ENCODE peak calls at places on chromosomes 16 and 17, in ten cellular contexts. One of them, this sample, is unnamed.

GRCh38 chr17:2904135-2904534 is 107.9 kb downstream of the RAP1GAP2 start:
- DNase-seq in Peyer's patch: no peak
- DNase-seq in neural progenitor cell: peak; percentile 56
- DNase-seq in endothelial cell of umbilical vein: no peak
- DNase-seq in DND-41: no peak
- DNase-seq in gastrocnemius medialis: no peak
- DNase-seq in heart right ventricle: peak; percentile 70
- DNase-seq in colonic mucosa: no peak
- DNase-seq in fibroblast of lung: peak; percentile 34
- DNase-seq in esophagus squamous epithelium: no peak
- DNase-seq in this sample: no peak

GRCh38 chr17:50274945-50275221 is 617 bp downstream of the TMEM92 start:
- DNase-seq in neural progenitor cell: no peak
- DNase-seq in DND-41: no peak
- DNase-seq in colonic mucosa: no peak
- DNase-seq in esophagus squamous epithelium: no peak
- DNase-seq in gastrocnemius medialis: no peak
- DNase-seq in endothelial cell of umbilical vein: no peak
- DNase-seq in heart right ventricle: no peak
- DNase-seq in fibroblast of lung: no peak
- DNase-seq in Peyer's patch: no peak
- DNase-seq in this sample: no peak

GRCh38 chr16:64089697-64090096 is 1032.2 kb downstream of the CDH11 start:
- DNase-seq in neural progenitor cell: peak; percentile 66
- DNase-seq in fibroblast of lung: peak; percentile 14
- DNase-seq in endothelial cell of umbilical vein: peak; percentile 55
- DNase-seq in heart right ventricle: no peak
- DNase-seq in DND-41: no peak
- DNase-seq in gastrocnemius medialis: no peak
- DNase-seq in Peyer's patch: no peak
- DNase-seq in colonic mucosa: no peak
- DNase-seq in esophagus squamous epithelium: no peak
- DNase-seq in this sample: no peak

GRCh38 chr17:41615454-41615853 is 2.9 kb upstream of the KRT16 start:
- DNase-seq in gastrocnemius medialis: no peak
- DNase-seq in DND-41: no peak
- DNase-seq in neural progenitor cell: peak; percentile 34
- DNase-seq in endothelial cell of umbilical vein: no peak
- DNase-seq in heart right ventricle: no peak
- DNase-seq in esophagus squamous epithelium: no peak
- DNase-seq in Peyer's patch: no peak
- DNase-seq in fibroblast of lung: peak; percentile 6
- DNase-seq in colonic mucosa: no peak
- DNase-seq in this sample: no peak

GRCh38 chr17:38701504-38702165 is 3.4 kb upstream of the MLLT6 start:
- DNase-seq in neural progenitor cell: no peak
- DNase-seq in DND-41: peak; percentile 35
- DNase-seq in heart right ventricle: no peak
- DNase-seq in esophagus squamous epithelium: no peak
- DNase-seq in fibroblast of lung: peak; percentile 26
- DNase-seq in endothelial cell of umbilical vein: peak; percentile 39
- DNase-seq in gastrocnemius medialis: no peak
- DNase-seq in colonic mucosa: peak; percentile 55
- DNase-seq in Peyer's patch: peak; percentile 50
- DNase-seq in this sample: no peak

GRCh38 chr16:27747946-27748345 is 198.0 kb downstream of the KATNIP start:
- DNase-seq in endothelial cell of umbilical vein: no peak
- DNase-seq in gastrocnemius medialis: no peak
- DNase-seq in DND-41: no peak
- DNase-seq in fibroblast of lung: no peak
- DNase-seq in colonic mucosa: no peak
- DNase-seq in heart right ventricle: no peak
- DNase-seq in Peyer's patch: no peak
- DNase-seq in esophagus squamous epithelium: no peak
- DNase-seq in neural progenitor cell: no peak
- DNase-seq in this sample: no peak

GRCh38 chr17:45370949-45371413 is 54.2 kb upstream of the MAP3K14 start:
- DNase-seq in colonic mucosa: no peak
- DNase-seq in Peyer's patch: no peak
- DNase-seq in fibroblast of lung: peak; percentile 47
- DNase-seq in esophagus squamous epithelium: no peak
- DNase-seq in heart right ventricle: no peak
- DNase-seq in gastrocnemius medialis: no peak
- DNase-seq in DND-41: no peak
- DNase-seq in neural progenitor cell: no peak
- DNase-seq in endothelial cell of umbilical vein: no peak
- DNase-seq in this sample: no peak

GRCh38 chr16:85490971-85491771 is 122.0 kb upstream of the GSE1 start:
- DNase-seq in neural progenitor cell: peak; percentile 65
- DNase-seq in colonic mucosa: peak; percentile 59
- DNase-seq in DND-41: peak; percentile 51
- DNase-seq in gastrocnemius medialis: no peak
- DNase-seq in Peyer's patch: peak; percentile 23
- DNase-seq in esophagus squamous epithelium: no peak
- DNase-seq in heart right ventricle: no peak
- DNase-seq in endothelial cell of umbilical vein: no peak
- DNase-seq in fibroblast of lung: no peak
- DNase-seq in this sample: no peak

GRCh38 chr17:83054518-83055125 is 24.8 kb upstream of the METRNL start:
- DNase-seq in DND-41: no peak
- DNase-seq in neural progenitor cell: no peak
- DNase-seq in fibroblast of lung: no peak
- DNase-seq in colonic mucosa: no peak
- DNase-seq in Peyer's patch: no peak
- DNase-seq in gastrocnemius medialis: no peak
- DNase-seq in endothelial cell of umbilical vein: no peak
- DNase-seq in esophagus squamous epithelium: no peak
- DNase-seq in heart right ventricle: no peak
- DNase-seq in this sample: no peak

GRCh38 chr17:38742431-38743308 is 5.5 kb downstream of the PCGF2 start:
- DNase-seq in heart right ventricle: no peak
- DNase-seq in gastrocnemius medialis: no peak
- DNase-seq in colonic mucosa: peak; percentile 90
- DNase-seq in endothelial cell of umbilical vein: peak; percentile 77
- DNase-seq in esophagus squamous epithelium: no peak
- DNase-seq in fibroblast of lung: peak; percentile 67
- DNase-seq in Peyer's patch: no peak
- DNase-seq in neural progenitor cell: no peak
- DNase-seq in DND-41: no peak
- DNase-seq in this sample: peak; percentile 54

GRCh38 chr17:15957608-15958307 is 12.8 kb downstream of the ADORA2B start:
- DNase-seq in DND-41: no peak
- DNase-seq in neural progenitor cell: no peak
- DNase-seq in fibroblast of lung: no peak
- DNase-seq in esophagus squamous epithelium: no peak
- DNase-seq in endothelial cell of umbilical vein: no peak
- DNase-seq in gastrocnemius medialis: no peak
- DNase-seq in colonic mucosa: peak; percentile 55
- DNase-seq in heart right ventricle: no peak
- DNase-seq in Peyer's patch: no peak
- DNase-seq in this sample: no peak

DNA sequence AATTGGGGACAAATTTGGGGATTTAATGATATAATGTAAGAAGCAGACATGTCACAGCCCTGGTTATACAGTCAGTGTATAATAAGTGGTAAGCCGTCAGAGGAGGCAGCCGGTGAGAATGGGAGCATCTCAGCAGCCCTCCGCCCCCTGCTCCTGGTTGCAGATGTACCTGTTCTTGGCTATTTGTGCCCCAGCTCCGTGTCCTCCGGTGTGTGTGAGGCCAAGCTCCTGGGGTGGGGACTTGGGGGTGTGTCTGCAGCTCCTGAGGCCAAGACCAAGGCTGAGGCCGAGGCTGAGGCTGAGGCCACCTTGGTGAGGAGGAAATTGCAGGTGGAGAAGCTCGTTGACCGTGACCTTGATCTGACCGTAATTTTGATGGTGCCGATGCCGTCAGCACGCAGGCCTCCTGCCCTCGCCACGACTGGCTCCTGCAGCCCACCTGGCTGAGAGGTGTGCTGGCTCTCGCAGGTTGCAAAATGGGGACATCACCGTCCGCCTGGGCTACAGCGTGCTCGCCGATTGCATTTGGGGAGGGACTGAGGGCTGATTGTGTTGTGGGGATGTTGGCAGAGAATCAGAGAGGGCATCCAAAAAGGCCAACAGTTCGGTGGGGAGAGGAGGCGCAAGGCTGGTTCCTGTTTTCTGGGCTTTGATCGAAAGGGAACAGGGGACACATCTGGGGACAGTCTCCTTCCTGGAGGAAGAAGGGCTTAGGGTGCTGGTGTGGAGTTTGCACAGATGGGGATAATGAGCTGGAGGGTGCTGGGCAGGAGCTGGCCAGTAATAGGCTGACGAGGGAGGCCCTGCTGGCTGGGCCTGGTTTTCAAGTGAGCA is 288.3 kb downstream of the SEC14L1 start:
- DNase-seq in heart right ventricle: no peak
- DNase-seq in fibroblast of lung: no peak
- DNase-seq in endothelial cell of umbilical vein: no peak
- DNase-seq in DND-41: no peak
- DNase-seq in colonic mucosa: no peak
- DNase-seq in neural progenitor cell: no peak
- DNase-seq in gastrocnemius medialis: no peak
- DNase-seq in esophagus squamous epithelium: no peak
- DNase-seq in Peyer's patch: no peak
- DNase-seq in this sample: no peak
- H3K27ac ChIP-seq in heart right ventricle: peak overlapping the region; percentile 81
- H3K27ac ChIP-seq in fibroblast of lung: peak overlapping the region; percentile 76
- H3K27ac ChIP-seq in endothelial cell of umbilical vein: no peak overlapping the region
- H3K27ac ChIP-seq in DND-41: peak overlapping the region; percentile 75
- H3K27ac ChIP-seq in colonic mucosa: peak overlapping the region; percentile 56
- H3K27ac ChIP-seq in neural progenitor cell: peak overlapping the region; percentile 66
- H3K27ac ChIP-seq in gastrocnemius medialis: peak overlapping the region; percentile 86
- H3K27ac ChIP-seq in esophagus squamous epithelium: peak overlapping the region; percentile 94
- H3K27ac ChIP-seq in Peyer's patch: peak overlapping the region; percentile 81
- H3K27ac ChIP-seq in this sample: peak overlapping the region; percentile 33

DNA sequence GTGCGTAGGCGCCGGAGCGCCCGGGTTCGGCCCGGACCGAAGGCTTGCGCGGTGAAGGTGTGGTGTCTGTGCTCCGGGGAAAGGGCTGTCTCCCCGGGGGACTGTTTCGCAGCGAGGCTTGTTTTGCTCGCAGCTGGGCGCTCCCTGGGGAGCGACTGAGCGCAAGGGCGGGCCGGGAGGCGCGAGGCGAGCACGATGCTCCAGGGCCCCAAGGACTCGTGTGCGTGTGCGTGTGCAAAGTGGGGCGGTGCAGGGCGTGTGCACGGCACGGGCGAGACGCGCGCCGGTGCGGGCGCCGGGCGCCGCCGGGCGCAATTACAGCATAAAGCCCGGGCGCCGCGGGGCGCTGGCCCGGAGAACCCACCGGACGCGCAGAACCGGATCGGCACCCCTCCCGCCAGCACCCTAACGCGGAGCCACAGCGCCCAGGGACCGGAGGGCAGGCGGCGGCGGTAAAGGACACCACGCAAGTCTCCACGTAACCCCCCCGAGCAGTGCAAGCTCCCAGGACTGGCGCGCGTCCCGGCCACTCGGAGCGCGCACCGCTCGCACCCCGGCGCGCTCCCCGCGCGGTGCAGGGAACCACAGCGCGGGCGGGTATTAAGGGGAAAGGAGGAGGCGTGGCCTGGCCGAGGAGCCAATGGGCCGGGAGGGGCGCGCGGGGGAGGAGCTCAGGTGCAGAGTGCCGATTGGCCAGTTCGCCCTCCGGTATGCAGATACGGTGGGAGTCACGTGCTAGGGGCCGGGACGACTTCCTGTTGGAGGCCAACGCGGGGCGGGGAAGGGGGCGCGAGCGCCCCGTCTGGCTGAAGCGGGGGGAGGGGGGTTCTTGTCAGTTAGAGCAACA is at the start of gene TNRC6C:
- DNase-seq in esophagus squamous epithelium: peak; percentile 97
- DNase-seq in endothelial cell of umbilical vein: peak; percentile 98
- DNase-seq in gastrocnemius medialis: peak; percentile 100
- DNase-seq in heart right ventricle: peak; percentile 100
- DNase-seq in colonic mucosa: peak; percentile 99
- DNase-seq in Peyer's patch: peak; percentile 99
- DNase-seq in DND-41: peak; percentile 100
- DNase-seq in fibroblast of lung: peak; percentile 99
- DNase-seq in neural progenitor cell: peak; percentile 100
- DNase-seq in this sample: peak; percentile 99
- TF ChIP-seq CTCF in esophagus squamous epithelium: peak; percentile 36
- TF ChIP-seq CTCF in endothelial cell of umbilical vein: peak; percentile 33
- TF ChIP-seq CTCF in gastrocnemius medialis: peak; percentile 23
- TF ChIP-seq CTCF in heart right ventricle: no peak
- TF ChIP-seq CTCF in colonic mucosa: no peak
- TF ChIP-seq CTCF in Peyer's patch: peak; percentile 33
- TF ChIP-seq CTCF in DND-41: peak; percentile 39
- TF ChIP-seq CTCF in fibroblast of lung: no peak
- TF ChIP-seq CTCF in neural progenitor cell: peak; percentile 46
- TF ChIP-seq CTCF in this sample: no peak

DNA sequence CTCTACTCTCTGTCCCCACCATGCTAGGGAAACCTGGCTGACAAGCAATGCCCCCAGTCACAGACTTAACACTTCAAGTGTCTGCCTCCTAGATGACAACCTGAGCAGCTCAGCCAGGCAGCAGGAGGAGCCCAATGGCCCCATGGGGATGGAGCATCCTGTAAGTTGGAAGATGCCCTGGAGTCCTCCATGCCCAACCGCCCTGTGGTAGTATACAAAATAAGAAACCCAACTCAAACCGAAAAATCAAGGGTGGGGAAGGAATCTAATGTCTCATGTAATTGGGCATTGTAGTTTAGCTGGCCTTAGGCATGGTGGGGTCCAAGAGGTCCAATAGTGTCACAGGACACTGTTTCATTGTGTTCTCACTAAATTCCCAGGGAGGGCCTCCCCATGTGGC is 104.0 kb downstream of the AIPL1 start:
- DNase-seq in fibroblast of lung: no peak
- DNase-seq in neural progenitor cell: no peak
- DNase-seq in endothelial cell of umbilical vein: no peak
- DNase-seq in DND-41: no peak
- DNase-seq in esophagus squamous epithelium: no peak
- DNase-seq in Peyer's patch: no peak
- DNase-seq in heart right ventricle: no peak
- DNase-seq in gastrocnemius medialis: no peak
- DNase-seq in colonic mucosa: no peak
- DNase-seq in this sample: no peak
- H3K4me1 ChIP-seq in fibroblast of lung: no peaks in the 10 kb centered on the region
- H3K4me1 ChIP-seq in neural progenitor cell: no peaks in the 10 kb centered on the region
- H3K4me1 ChIP-seq in endothelial cell of umbilical vein: peaks cover 10% of the 10 kb centered on the region
- H3K4me1 ChIP-seq in DND-41: no peaks in the 10 kb centered on the region
- H3K4me1 ChIP-seq in esophagus squamous epithelium: no peaks in the 10 kb centered on the region
- H3K4me1 ChIP-seq in Peyer's patch: no peaks in the 10 kb centered on the region
- H3K4me1 ChIP-seq in heart right ventricle: no peaks in the 10 kb centered on the region
- H3K4me1 ChIP-seq in gastrocnemius medialis: peaks cover 5% of the 10 kb centered on the region
- H3K4me1 ChIP-seq in colonic mucosa: no peaks in the 10 kb centered on the region
- H3K4me1 ChIP-seq in this sample: no peaks in the 10 kb centered on the region

DNA sequence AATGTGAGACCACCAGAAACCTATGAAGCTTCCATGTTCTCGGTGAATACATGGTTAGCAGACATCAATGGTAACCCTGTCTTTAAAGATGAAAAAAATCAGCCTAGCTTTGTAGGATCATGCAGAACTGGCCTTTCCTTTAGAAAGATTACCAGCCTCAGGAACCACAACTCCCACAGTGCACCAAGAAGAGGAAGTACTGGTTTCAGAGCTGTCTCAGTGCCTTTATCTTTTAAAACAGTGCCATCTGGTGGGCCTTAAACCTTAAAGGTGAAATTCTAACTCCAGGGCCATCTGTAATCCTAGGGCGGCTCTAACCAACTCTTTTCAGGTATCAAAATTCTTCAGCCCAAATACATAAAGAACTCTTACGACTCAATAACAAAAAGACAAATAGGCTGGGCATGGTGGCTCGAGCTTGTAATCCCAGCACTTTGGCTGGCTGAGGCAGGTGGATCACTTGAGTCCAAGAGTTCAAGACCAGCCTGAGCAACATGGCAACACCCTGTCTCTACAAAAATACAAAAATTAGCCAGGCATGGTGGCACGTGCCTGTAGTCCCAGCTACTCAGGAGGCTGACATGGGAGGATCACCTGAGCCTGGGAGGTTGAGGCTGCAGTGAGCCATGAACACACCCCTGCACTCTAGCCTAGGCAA is 5.4 kb downstream of the ATPAF2 start:
- DNase-seq in colonic mucosa: peak; percentile 67
- DNase-seq in esophagus squamous epithelium: no peak
- DNase-seq in neural progenitor cell: peak; percentile 86
- DNase-seq in fibroblast of lung: peak; percentile 80
- DNase-seq in DND-41: peak; percentile 68
- DNase-seq in endothelial cell of umbilical vein: peak; percentile 78
- DNase-seq in gastrocnemius medialis: peak; percentile 44
- DNase-seq in heart right ventricle: no peak
- DNase-seq in Peyer's patch: peak; percentile 62
- DNase-seq in this sample: no peak
- H3K27ac ChIP-seq in colonic mucosa: no peak overlapping the region
- H3K27ac ChIP-seq in esophagus squamous epithelium: no peak overlapping the region
- H3K27ac ChIP-seq in neural progenitor cell: no peak overlapping the region
- H3K27ac ChIP-seq in fibroblast of lung: no peak overlapping the region
- H3K27ac ChIP-seq in DND-41: no peak overlapping the region
- H3K27ac ChIP-seq in endothelial cell of umbilical vein: no peak overlapping the region
- H3K27ac ChIP-seq in gastrocnemius medialis: peak overlapping the region; percentile 53
- H3K27ac ChIP-seq in heart right ventricle: no peak overlapping the region
- H3K27ac ChIP-seq in Peyer's patch: no peak overlapping the region
- H3K27ac ChIP-seq in this sample: no peak overlapping the region

This sample was measured in thoracic aorta.